ENCODE peak calls at places on chromosomes 11 and 22, in six cellular contexts. L is thoracic aorta, F is tibial nerve, B is lower lobe of right lung, T is spleen, I is GM12878. J is an unnamed sample. For H3K9me3 and H3K4me1, the result is how much of the 10 kb centered on the place peaks cover.

GRCh38 chr11:14366936-14367335 is 8.0 kb upstream of the RRAS2 start:
- DNase-seq in I (no peak), L (no peak), B (no peak), T (no peak), F (no peak), J (no peak)

GRCh38 chr11:132858203-132858602 is 674.1 kb downstream of the OPCML start:
- DNase-seq in I (no peak), T (no peak), L (no peak), B (no peak), F (no peak), J (no peak)

GRCh38 chr22:17922925-17923898 is 101.1 kb downstream of the MICAL3 start:
- DNase-seq in F (no peak), B (no peak), I (no peak), T (no peak), L (no peak), J (no peak)

GRCh38 chr22:49016909-49017768 is 810.5 kb downstream of the BRD1 start:
- DNase-seq in L (no peak), I (no peak), F (peak), B (peak), T (peak), J (no peak)

GRCh38 chr11:92753161-92753560 is 216.3 kb upstream of the MTNR1B start:
- DNase-seq in T (no peak), F (no peak), B (no peak), L (no peak), I (no peak), J (no peak)

GRCh38 chr22:48897959-48898358 is 929.7 kb downstream of the BRD1 start:
- DNase-seq in L (no peak), I (no peak), F (no peak), B (no peak), T (peak), J (no peak)

GRCh38 chr11:8288166-8288772 is 24.6 kb upstream of the LMO1 start:
- DNase-seq in T (no peak), B (no peak), L (no peak), F (no peak), I (no peak), J (no peak)

GRCh38 chr11:64076764-64077163 is 41.0 kb downstream of the FLRT1 start:
- DNase-seq in F (no peak), B (no peak), L (no peak), I (no peak), T (no peak), J (no peak)

GRCh38 chr11:82494988-82495432 is 238.7 kb downstream of the FAM181B start:
- DNase-seq in I (no peak), L (no peak), F (no peak), B (no peak), T (no peak), J (no peak)

GRCh38 chr11:100760766-100761165 is 73.7 kb downstream of the ARHGAP42 start:
- DNase-seq in L (no peak), B (no peak), I (no peak), F (no peak), T (no peak), J (no peak)

GRCh38 chr11:60831501-60832079 is 10.3 kb upstream of the CCDC86 start:
- DNase-seq in T (no peak), F (no peak), L (no peak), I (no peak), B (no peak), J (no peak)

GRCh38 chr22:38982008-38982927 is at the start of gene APOBEC3B:
- DNase-seq in I (peak), L (peak), T (peak), F (peak), B (peak), J (peak)

GRCh38 chr11:11748706-11749365 is 92.9 kb upstream of the USP47 start:
- DNase-seq in I (no peak), F (no peak), B (no peak), T (no peak), L (no peak), J (no peak)

GRCh38 chr11:83284501-83285051 is 1.6 kb downstream of the CCDC90B start:
- DNase-seq in B (no peak), L (no peak), T (no peak), F (no peak), I (no peak), J (no peak)

GRCh38 chr22:36328635-36329216 is 59.0 kb downstream of the MYH9 start:
- DNase-seq in B (no peak), I (peak), F (no peak), T (peak), L (peak), J (no peak)

GRCh38 chr11:126304457-126305072 is 705 bp downstream of the DCPS start:
- DNase-seq in I (no peak), T (no peak), L (no peak), B (no peak), F (no peak), J (no peak)

GRCh38 chr22:42168476-42168875 is 37.9 kb upstream of the CYP2D6 start:
- DNase-seq in T (no peak), I (no peak), F (no peak), L (no peak), B (no peak), J (no peak)

GRCh38 chr11:61541568-61541967 is 33.0 kb downstream of the LRRC10B start:
- DNase-seq in T (no peak), I (no peak), L (no peak), F (no peak), B (no peak), J (no peak)

GRCh38 chr11:9601041-9601875 is 27.8 kb downstream of the WEE1 start:
- DNase-seq in B (no peak), T (peak), F (no peak), I (peak), L (no peak), J (peak)

GRCh38 chr11:111540114-111540920 is at the start of gene LAYN:
- DNase-seq in T (peak), I (no peak), B (peak), L (peak), F (no peak), J (peak)

GRCh38 chr11:28114731-28115130 is 6.5 kb downstream of the METTL15 start:
- DNase-seq in B (no peak), F (no peak), I (no peak), L (no peak), T (no peak), J (no peak)

GRCh38 chr22:41571786-41572185 is 11.0 kb downstream of the CSDC2 start:
- DNase-seq in F (no peak), B (no peak), T (no peak), I (no peak), L (no peak), J (no peak)

GRCh38 chr22:25930083-25930482 is 188.1 kb downstream of the MYO18B start:
- DNase-seq in I (no peak), B (no peak), F (no peak), L (no peak), T (no peak), J (no peak)

GRCh38 chr11:6586434-6587359 is 16.7 kb downstream of the RRP8 start:
- DNase-seq in I (no peak), T (no peak), F (no peak), L (no peak), B (no peak), J (no peak)

GRCh38 chr11:83272627-83273026 is 13.5 kb downstream of the CCDC90B start:
- DNase-seq in T (no peak), I (no peak), L (no peak), B (no peak), F (no peak), J (no peak)

GRCh38 chr11:93017821-93018690 is 48.6 kb downstream of the MTNR1B start:
- DNase-seq in B (no peak), F (no peak), L (no peak), T (no peak), I (no peak), J (no peak)

GRCh38 chr11:2561283-2562180 is 116.7 kb downstream of the KCNQ1 start:
- DNase-seq in I (no peak), L (no peak), F (peak), T (peak), B (peak), J (no peak)

GRCh38 chr11:110525883-110526282 is 96.1 kb downstream of the FDX1 start:
- DNase-seq in T (no peak), L (no peak), B (no peak), F (peak), I (peak), J (no peak)

GRCh38 chr11:109971184-109971523 is 122.0 kb upstream of the ZC3H12C start:
- DNase-seq in F (no peak), L (no peak), I (no peak), B (no peak), T (no peak), J (no peak)

GRCh38 chr11:87600938-87601337 is 563.2 kb downstream of the TMEM135 start:
- DNase-seq in F (no peak), T (no peak), I (no peak), B (no peak), L (no peak), J (no peak)

GRCh38 chr22:43501951-43502874 is 90.4 kb downstream of the MPPED1 start:
- DNase-seq in B (no peak), I (no peak), T (no peak), F (no peak), L (no peak), J (no peak)

GRCh38 chr22:24398409-24398808 is 29.0 kb upstream of the ADORA2A start:
- DNase-seq in B (no peak), T (no peak), F (no peak), I (no peak), L (no peak), J (no peak)

GRCh38 chr22:20655623-20656022 is 118.3 kb upstream of the SERPIND1 start:
- DNase-seq in I (no peak), F (no peak), L (no peak), B (no peak), T (no peak), J (no peak)

GRCh38 chr22:29072979-29073617 is at the start of gene KREMEN1:
- DNase-seq in T (peak), L (no peak), I (no peak), B (no peak), F (no peak), J (peak)

GRCh38 chr11:75160880-75161279 is 10.0 kb downstream of the SLCO2B1 start:
- DNase-seq in B (no peak), F (no peak), I (no peak), L (no peak), T (no peak), J (no peak)
- H3K9me3 ChIP-seq in B (under half), F (under half), I (under half), L (under half), T (under half), J (under half)

GRCh38 chr22:40479126-40479800 is 108.9 kb downstream of the SGSM3 start:
- DNase-seq in T (no peak), F (no peak), I (no peak), L (no peak), B (no peak), J (no peak)

GRCh38 chr22:40478456-40479125 is 108.2 kb downstream of the SGSM3 start:
- DNase-seq in B (no peak), F (no peak), I (no peak), L (no peak), T (no peak), J (no peak)

GRCh38 chr22:40473703-40474102 is 103.3 kb downstream of the SGSM3 start:
- DNase-seq in L (no peak), I (no peak), B (no peak), T (no peak), F (no peak), J (no peak)

GRCh38 chr22:40477683-40478348 is 107.4 kb downstream of the SGSM3 start:
- DNase-seq in L (no peak), F (no peak), T (no peak), I (no peak), B (no peak), J (no peak)

GRCh38 chr22:40476341-40476740 is 105.9 kb downstream of the SGSM3 start:
- DNase-seq in T (no peak), B (no peak), I (no peak), F (no peak), L (no peak), J (no peak)
- H3K4me1 ChIP-seq in T (under half), B (under half), I (under half), F (under half), L (under half), J (under half)

DNA sequence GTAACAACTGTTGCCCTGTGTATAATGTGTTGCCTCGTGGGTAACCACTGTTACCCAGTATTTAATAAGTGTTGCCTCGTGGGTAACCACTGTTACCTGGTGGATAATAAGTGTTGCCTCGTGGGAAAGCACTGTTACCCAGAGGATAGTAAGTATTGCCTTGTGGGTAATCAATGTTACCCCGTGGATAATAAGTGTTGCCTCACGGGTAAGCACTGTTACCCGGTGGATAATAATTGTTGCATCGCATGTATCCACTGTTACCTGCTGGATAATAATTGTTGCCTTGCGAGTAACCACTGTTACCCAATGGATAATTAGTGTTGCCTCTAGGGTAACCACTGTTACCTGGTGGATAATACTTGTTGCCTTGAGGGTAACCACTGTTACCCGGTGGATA is 17.1 kb upstream of the NXPE4 start:
- DNase-seq in B (no peak), F (no peak), I (no peak), L (no peak), T (no peak), J (no peak)
- H3K9me3 ChIP-seq in B (under half), F (under half), I (under half), L (under half), T (under half), J (under half)

GRCh38 chr11:561148-562003 is 606 bp downstream of the RASSF7 start:
- DNase-seq in F (no peak), B (peak), I (no peak), L (no peak), T (no peak), J (no peak)
- H3K4me1 ChIP-seq in F (under half), B (under half), I (under half), L (under half), T (under half), J (under half)

GRCh38 chr11:119157088-119157487 is 8.2 kb downstream of the ABCG4 start:
- DNase-seq in F (no peak), T (no peak), B (peak), L (no peak), I (no peak), J (no peak)

GRCh38 chr11:119166368-119167076 is 2.0 kb upstream of the NLRX1 start:
- DNase-seq in B (peak), T (no peak), F (no peak), L (no peak), I (no peak), J (no peak)

GRCh38 chr11:119158467-119158866 is 9.6 kb downstream of the ABCG4 start:
- DNase-seq in I (no peak), T (no peak), B (no peak), F (no peak), L (no peak), J (no peak)

GRCh38 chr11:119160151-119160550 is 8.4 kb upstream of the NLRX1 start:
- DNase-seq in I (no peak), F (no peak), B (peak), T (no peak), L (no peak), J (no peak)

GRCh38 chr11:119161871-119162270 is 6.7 kb upstream of the NLRX1 start:
- DNase-seq in I (no peak), T (no peak), F (no peak), L (no peak), B (peak), J (no peak)
- H3K9me3 ChIP-seq in I (under half), T (under half), F (under half), L (under half), B (under half), J (under half)

GRCh38 chr22:27788889-27789288 is 12.7 kb downstream of the MN1 start:
- DNase-seq in F (no peak), I (no peak), B (no peak), L (no peak), T (no peak), J (no peak)
- H3K4me1 ChIP-seq in F (under half), I (under half), B (under half), L (half or more), T (under half), J (under half)

DNA sequence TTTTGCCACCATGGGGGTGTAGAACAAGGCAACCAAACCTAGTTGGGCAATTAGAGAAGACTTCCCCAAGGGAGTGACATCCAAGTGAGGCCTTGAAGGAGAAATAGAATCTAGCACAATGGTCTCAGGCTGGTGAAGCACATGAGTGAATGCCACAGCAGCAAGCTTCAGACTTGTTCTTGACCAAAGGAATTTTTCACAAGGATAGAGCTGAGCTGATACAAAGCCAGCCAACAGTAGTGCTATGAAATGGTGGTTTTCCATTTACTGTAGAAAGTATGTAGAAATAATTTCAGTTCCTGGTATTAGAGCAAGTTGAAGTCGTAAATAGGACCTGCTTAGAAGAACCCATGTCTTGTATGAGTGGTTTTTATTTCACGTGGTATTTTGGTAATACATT is 148.3 kb upstream of the RASSF10 start:
- DNase-seq in I (no peak), T (no peak), F (no peak), L (no peak), B (no peak), J (no peak)
- H3K9me3 ChIP-seq in I (under half), T (under half), F (under half), L (under half), B (under half), J (under half)

DNA sequence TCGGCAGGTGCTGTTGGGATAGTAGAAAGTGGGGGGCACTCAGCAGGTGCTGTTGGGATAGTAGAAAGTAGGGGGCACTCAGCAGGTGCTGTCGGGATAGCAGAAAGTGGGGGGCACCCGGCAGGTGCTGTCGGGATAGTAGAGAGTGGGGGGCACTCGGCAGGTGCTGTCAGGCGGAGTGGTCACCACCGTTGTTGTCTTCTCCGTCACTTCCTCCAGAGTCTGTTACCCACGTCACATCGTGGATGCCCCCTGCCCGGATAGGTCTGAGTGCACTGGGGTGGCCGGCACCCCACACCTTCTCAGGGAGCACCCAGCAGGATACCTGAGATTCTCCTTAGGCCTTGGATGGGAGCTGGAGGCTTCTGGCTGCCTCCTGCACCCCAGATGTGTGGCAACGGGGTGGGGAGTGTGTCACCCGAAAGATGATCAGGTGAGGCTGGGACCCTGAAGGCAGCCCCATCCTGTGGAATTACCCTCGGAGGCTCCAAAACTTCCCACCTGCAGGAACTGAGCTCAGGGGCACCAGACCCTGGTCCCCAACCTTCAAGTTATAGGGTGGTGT is 24.1 kb upstream of the KRTAP5-7 start:
- DNase-seq in F (no peak), T (no peak), I (no peak), L (no peak), B (no peak), J (no peak)
- H3K4me1 ChIP-seq in F (under half), T (under half), I (under half), L (under half), B (under half), J (under half)

GRCh38 chr11:134615041-134615615 is 203.1 kb upstream of the B3GAT1 start:
- DNase-seq in I (no peak), L (no peak), F (no peak), B (no peak), T (no peak), J (no peak)
- H3K9me3 ChIP-seq in I (under half), L (under half), F (under half), B (under half), T (under half), J (under half)